ENCODE peak calls at places on chromosomes 7 and 10, in five cellular contexts. L is activated CD4-positive, alpha-beta T cell treated with anti-CD3 and anti-CD28 coated beads, Interleukin-2, amount 50 U/mL, for 4 hours; R is stimulated activated CD4-positive, alpha-beta T cell treated with anti-CD3 and anti-CD28 coated beads, Interleukin-1b, Interleukin-23, amount 100 ng/mL, for 48 hours; T is T follicular helper cell; X is CD4-positive, CD25-positive, alpha-beta regulatory T cell. I is an unnamed sample.

GRCh38 chr7:117502338-117502737 is 22.5 kb downstream of the CFTR start:
- DNase-seq in X (no peak), T (no peak), L (no peak), R (no peak), I (no peak)

GRCh38 chr10:88270871-88271713 is 312.0 kb downstream of the RNLS start:
- DNase-seq in R (peak; percentile 60), L (peak; percentile 17), T (no peak), X (peak; percentile 81), I (peak; percentile 81)

GRCh38 chr10:131739201-131739600 is 161.6 kb upstream of the PPP2R2D start:
- DNase-seq in T (no peak), R (no peak), L (no peak), X (no peak), I (no peak)

GRCh38 chr7:96080021-96080420 is 241.9 kb downstream of the SLC25A13 start:
- DNase-seq in T (no peak), X (no peak), L (no peak), R (no peak), I (no peak)

GRCh38 chr7:157299613-157300405 is 37.0 kb upstream of the DNAJB6 start:
- DNase-seq in R (no peak), L (peak; percentile 46), T (peak; percentile 34), X (peak; percentile 35), I (no peak)

GRCh38 chr7:76428868-76429805 is 4.4 kb downstream of the ZP3 start:
- DNase-seq in L (no peak), R (no peak), X (no peak), T (no peak), I (no peak)

GRCh38 chr10:78658645-78659632 is 409.8 kb upstream of the ZMIZ1 start:
- DNase-seq in T (no peak), L (no peak), R (no peak), X (no peak), I (no peak)

GRCh38 chr10:124238367-124238766 is 145.0 kb upstream of the CHST15 start:
- DNase-seq in R (no peak), X (no peak), T (no peak), L (no peak), I (no peak)

GRCh38 chr10:86440874-86441838 is 74.6 kb upstream of the GRID1 start:
- DNase-seq in L (no peak), R (no peak), T (no peak), X (no peak), I (no peak)

GRCh38 chr10:63819753-63820347 is 298.6 kb downstream of the REEP3 start:
- DNase-seq in X (peak; percentile 5), L (no peak), R (no peak), T (no peak), I (no peak)

GRCh38 chr10:36181421-36181820 is 539.3 kb upstream of the FZD8 start:
- DNase-seq in T (no peak), X (no peak), R (no peak), L (no peak), I (no peak)

GRCh38 chr10:21166557-21167287 is 269.6 kb upstream of the NEBL start:
- DNase-seq in T (no peak), X (no peak), R (no peak), L (no peak), I (no peak)

GRCh38 chr10:23095966-23096813 is 811 bp downstream of the MSRB2 start:
- DNase-seq in R (peak; percentile 16), L (peak; percentile 21), X (peak; percentile 56), T (no peak), I (peak; percentile 23)

GRCh38 chr7:129489491-129489890 is 12.8 kb upstream of the SMKR1 start:
- DNase-seq in T (no peak), L (no peak), R (no peak), X (no peak), I (no peak)

GRCh38 chr10:103618575-103619423 is 125.3 kb downstream of the NEURL1 start:
- DNase-seq in R (no peak), X (no peak), T (no peak), L (no peak), I (no peak)

I was measured in T-helper 2 cell treated with Interferon-gamma antibody and Interleukin-4, amounts not matched to agents 5 μg/mL and 100 μg/mL, for 36 hours.